ENCODE peak calls at places on chromosomes 11 and 22, in five cellular contexts. One of them, this sample, is unnamed.

GRCh38 chr11:95563859-95564258 is 225.7 kb downstream of the FAM76B start:
- DNase-seq in CMK: no peak
- DNase-seq in GOT3: no peak
- DNase-seq in fibroblast of pulmonary artery: peak; percentile 13
- DNase-seq in CD8-positive, alpha-beta memory T cell: no peak
- DNase-seq in this sample: no peak

GRCh38 chr11:31643831-31644230 is 134.3 kb downstream of the ELP4 start:
- DNase-seq in CMK: no peak
- DNase-seq in GOT3: no peak
- DNase-seq in fibroblast of pulmonary artery: peak; percentile 53
- DNase-seq in CD8-positive, alpha-beta memory T cell: no peak
- DNase-seq in this sample: no peak

GRCh38 chr11:124738713-124739478 is 846 bp upstream of the NRGN start:
- DNase-seq in CMK: no peak
- DNase-seq in GOT3: no peak
- DNase-seq in fibroblast of pulmonary artery: no peak
- DNase-seq in CD8-positive, alpha-beta memory T cell: no peak
- DNase-seq in this sample: no peak

GRCh38 chr11:67437082-67437821 is at the start of gene PTPRCAP:
- DNase-seq in CMK: peak; percentile 91
- DNase-seq in GOT3: no peak
- DNase-seq in fibroblast of pulmonary artery: no peak
- DNase-seq in CD8-positive, alpha-beta memory T cell: peak; percentile 84
- DNase-seq in this sample: no peak

GRCh38 chr11:120064341-120064740 is 73.6 kb downstream of the TRIM29 start:
- DNase-seq in CMK: no peak
- DNase-seq in GOT3: no peak
- DNase-seq in fibroblast of pulmonary artery: no peak
- DNase-seq in CD8-positive, alpha-beta memory T cell: no peak
- DNase-seq in this sample: peak; percentile 22

GRCh38 chr11:62061356-62062222 is 62.2 kb upstream of the INCENP start:
- DNase-seq in CMK: no peak
- DNase-seq in GOT3: no peak
- DNase-seq in fibroblast of pulmonary artery: peak; percentile 24
- DNase-seq in CD8-positive, alpha-beta memory T cell: no peak
- DNase-seq in this sample: no peak

GRCh38 chr11:1828542-1828941 is 6.2 kb upstream of the SYT8 start:
- DNase-seq in CMK: no peak
- DNase-seq in GOT3: no peak
- DNase-seq in fibroblast of pulmonary artery: no peak
- DNase-seq in CD8-positive, alpha-beta memory T cell: no peak
- DNase-seq in this sample: peak; percentile 64

GRCh38 chr22:31295831-31296230 is 3.5 kb upstream of the PIK3IP1 start:
- DNase-seq in CMK: no peak
- DNase-seq in GOT3: no peak
- DNase-seq in fibroblast of pulmonary artery: peak; percentile 49
- DNase-seq in CD8-positive, alpha-beta memory T cell: no peak
- DNase-seq in this sample: no peak

GRCh38 chr11:50032574-50032973 is at the start of gene OR4C45:
- DNase-seq in CMK: no peak
- DNase-seq in GOT3: no peak
- DNase-seq in fibroblast of pulmonary artery: no peak
- DNase-seq in CD8-positive, alpha-beta memory T cell: no peak
- DNase-seq in this sample: no peak

GRCh38 chr22:33116846-33117547 is 58.8 kb upstream of the SYN3 start:
- DNase-seq in CMK: no peak
- DNase-seq in GOT3: no peak
- DNase-seq in fibroblast of pulmonary artery: peak; percentile 10
- DNase-seq in CD8-positive, alpha-beta memory T cell: no peak
- DNase-seq in this sample: no peak

GRCh38 chr11:67195971-67196418 is 70.3 kb upstream of the GRK2 start:
- DNase-seq in CMK: no peak
- DNase-seq in GOT3: no peak
- DNase-seq in fibroblast of pulmonary artery: peak; percentile 28
- DNase-seq in CD8-positive, alpha-beta memory T cell: no peak
- DNase-seq in this sample: no peak